ENCODE peak calls at places on chromosomes 5 and 9, in five cellular contexts. Z, K, T, B and H are unnamed samples.

GRCh38 chr5:168649306-168649705 is 70.1 kb upstream of the PANK3 start:
- DNase-seq in B (no peak), Z (no peak), K (no peak), T (no peak), H (no peak)

GRCh38 chr5:54305737-54306136 is 4.6 kb downstream of the ARL15 start:
- DNase-seq in B (no peak), Z (no peak), K (no peak), T (no peak), H (no peak)

GRCh38 chr5:179900707-179901106 is 7.0 kb downstream of the TBC1D9B start:
- DNase-seq in Z (no peak), B (no peak), K (no peak), T (no peak), H (peak)

GRCh38 chr9:27638716-27639115 is 65.4 kb upstream of the C9orf72 start:
- DNase-seq in T (no peak), Z (peak), B (no peak), K (no peak), H (no peak)

GRCh38 chr9:87286506-87286905 is 211.2 kb upstream of the DAPK1 start:
- DNase-seq in K (no peak), B (no peak), T (no peak), Z (no peak), H (no peak)

GRCh38 chr5:121968910-121969607 is 7.3 kb downstream of the SRFBP1 start:
- DNase-seq in K (no peak), T (no peak), B (no peak), Z (peak), H (no peak)

GRCh38 chr9:133113163-133113927 is 7.7 kb downstream of the RALGDS start:
- DNase-seq in K (no peak), B (no peak), Z (peak), T (no peak), H (no peak)

GRCh38 chr9:21906213-21906612 is 88.0 kb downstream of the CDKN2A start:
- DNase-seq in K (no peak), T (no peak), Z (no peak), B (no peak), H (no peak)

GRCh38 chr5:98173334-98173733 is 600.1 kb upstream of the RGMB start:
- DNase-seq in B (no peak), Z (peak), K (no peak), T (no peak), H (no peak)

GRCh38 chr5:55363861-55364260 is 56.1 kb downstream of the MTREX start:
- DNase-seq in T (no peak), K (no peak), Z (peak), B (no peak), H (no peak)

GRCh38 chr9:132333556-132333955 is 21.2 kb downstream of the SETX start:
- DNase-seq in T (no peak), K (no peak), B (no peak), Z (no peak), H (no peak)